ENCODE peak calls at places on chromosomes 13 and 19, in eight cellular contexts. C is neural progenitor cell, D is K562, J is PC-9, G is hepatocyte, T is SK-N-SH, V is H9, O is HCT116. W is an unnamed sample.

GRCh38 chr13:19052180-19052579 is 129.4 kb downstream of the TUBA3C start:
- DNase-seq in J (no peak), D (no peak), V (no peak), O (no peak), C (no peak), T (no peak), G (no peak), W (no peak)

GRCh38 chr13:110433014-110433413 is 125.9 kb downstream of the COL4A2 start:
- DNase-seq in V (no peak), C (no peak), D (no peak), G (no peak), T (peak; percentile 81), O (no peak), J (peak; percentile 86), W (no peak)

GRCh38 chr13:68439821-68440220 is 1209.7 kb upstream of the PCDH9 start:
- DNase-seq in O (no peak), C (no peak), T (no peak), J (peak; percentile 7), G (no peak), D (no peak), V (no peak), W (no peak)

GRCh38 chr13:23755040-23755439 is 134.2 kb downstream of the MIPEP start:
- DNase-seq in O (no peak), D (no peak), T (no peak), J (no peak), G (no peak), C (no peak), V (no peak), W (no peak)

GRCh38 chr19:12205296-12205695 is 42.4 kb downstream of the ZNF136 start:
- DNase-seq in V (no peak), O (no peak), T (no peak), D (no peak), J (no peak), G (no peak), C (no peak), W (no peak)

GRCh38 chr19:47284324-47284899 is 9.7 kb downstream of the INAFM1 start:
- DNase-seq in T (peak; percentile 56), G (peak; percentile 79), O (no peak), V (no peak), J (peak; percentile 41), C (peak; percentile 61), D (peak; percentile 79), W (peak; percentile 68)

GRCh38 chr13:71913717-71914116 is 46.7 kb upstream of the DACH1 start:
- DNase-seq in T (no peak), C (no peak), D (no peak), O (no peak), J (no peak), G (no peak), V (no peak), W (no peak)

GRCh38 chr19:5480427-5480836 is 25.2 kb downstream of the ZNRF4 start:
- DNase-seq in D (peak; percentile 64), V (peak; percentile 64), T (peak; percentile 69), J (peak; percentile 11), G (no peak), O (peak; percentile 28), C (peak; percentile 45), W (peak; percentile 42)

GRCh38 chr13:32147976-32148375 is 116.4 kb downstream of the FRY start:
- DNase-seq in C (no peak), T (no peak), D (no peak), J (no peak), V (no peak), O (no peak), G (no peak), W (no peak)

GRCh38 chr13:73693215-73693614 is 441.0 kb downstream of the KLF12 start:
- DNase-seq in G (no peak), V (no peak), J (no peak), O (no peak), C (no peak), D (no peak), T (no peak), W (no peak)

GRCh38 chr13:30870049-30870884 is 35.8 kb upstream of the MEDAG start:
- DNase-seq in T (no peak), J (peak; percentile 86), G (peak; percentile 82), C (peak; percentile 11), D (peak; percentile 81), V (peak; percentile 96), O (peak; percentile 79), W (peak; percentile 77)

GRCh38 chr13:45718063-45718462 is 15.9 kb downstream of the CBY2 start:
- DNase-seq in T (peak; percentile 48), V (peak; percentile 41), J (no peak), C (peak; percentile 70), D (peak; percentile 21), G (peak; percentile 25), O (peak; percentile 8), W (peak; percentile 7)

GRCh38 chr19:35533822-35534521 is 716 bp downstream of the GAPDHS start:
- DNase-seq in T (no peak), V (peak; percentile 71), G (peak; percentile 37), J (peak; percentile 34), D (peak; percentile 29), O (no peak), C (peak; percentile 58), W (no peak)

GRCh38 chr19:7772752-7773291 is 9.8 kb downstream of the CLEC4M start:
- DNase-seq in C (no peak), T (no peak), V (no peak), O (no peak), J (no peak), G (no peak), D (peak; percentile 19), W (no peak)

GRCh38 chr13:104006625-104007061 is 940.4 kb upstream of the SLC10A2 start:
- DNase-seq in T (peak; percentile 31), C (no peak), J (no peak), V (no peak), D (no peak), O (no peak), G (no peak), W (no peak)

GRCh38 chr19:16741084-16741483 is 21.4 kb downstream of the NWD1 start:
- DNase-seq in C (no peak), D (no peak), O (no peak), T (no peak), J (no peak), G (no peak), V (no peak), W (no peak)

GRCh38 chr13:101917475-101917810 is 465.0 kb downstream of the ITGBL1 start:
- DNase-seq in G (no peak), D (no peak), C (peak; percentile 54), J (no peak), T (peak; percentile 54), O (no peak), V (peak; percentile 42), W (no peak)

GRCh38 chr19:12720851-12721655 is 2.7 kb downstream of the TNPO2 start:
- DNase-seq in C (peak; percentile 47), T (peak; percentile 62), V (no peak), O (no peak), G (peak; percentile 49), J (no peak), D (peak; percentile 57), W (peak; percentile 37)

GRCh38 chr19:21704320-21704719 is 63.1 kb downstream of the ZNF100 start:
- DNase-seq in V (no peak), G (no peak), J (no peak), O (no peak), T (no peak), C (no peak), D (no peak), W (no peak)

DNA sequence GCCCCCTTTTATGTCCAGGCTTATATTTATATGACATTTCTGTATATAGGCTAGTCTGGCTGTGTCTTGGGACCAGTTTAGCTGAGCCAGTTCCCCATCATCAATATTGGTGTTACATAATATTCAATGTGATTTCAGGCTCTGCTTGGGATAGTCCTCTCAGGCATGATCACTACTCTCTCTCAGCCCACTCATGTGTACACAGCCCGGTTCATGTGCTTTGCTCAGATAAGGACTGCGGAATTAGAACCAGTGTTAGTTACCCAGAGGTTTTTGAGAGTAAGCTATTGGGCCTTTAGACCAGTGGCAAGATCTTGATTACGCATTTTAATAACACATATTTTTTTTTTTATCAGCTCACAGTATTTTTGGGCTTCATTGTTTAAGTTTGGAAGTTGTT is 219.9 kb downstream of the GPC5 start:
- DNase-seq in O (no peak), G (no peak), T (no peak), V (no peak), J (no peak), D (no peak), C (no peak), W (no peak)
- H3K4me2 ChIP-seq in O (no peak overlapping the region), G (no peak overlapping the region), T (no peak overlapping the region), V (no peak overlapping the region), J (no peak overlapping the region), D (no peak overlapping the region), C (no peak overlapping the region), W (no peak overlapping the region)

DNA sequence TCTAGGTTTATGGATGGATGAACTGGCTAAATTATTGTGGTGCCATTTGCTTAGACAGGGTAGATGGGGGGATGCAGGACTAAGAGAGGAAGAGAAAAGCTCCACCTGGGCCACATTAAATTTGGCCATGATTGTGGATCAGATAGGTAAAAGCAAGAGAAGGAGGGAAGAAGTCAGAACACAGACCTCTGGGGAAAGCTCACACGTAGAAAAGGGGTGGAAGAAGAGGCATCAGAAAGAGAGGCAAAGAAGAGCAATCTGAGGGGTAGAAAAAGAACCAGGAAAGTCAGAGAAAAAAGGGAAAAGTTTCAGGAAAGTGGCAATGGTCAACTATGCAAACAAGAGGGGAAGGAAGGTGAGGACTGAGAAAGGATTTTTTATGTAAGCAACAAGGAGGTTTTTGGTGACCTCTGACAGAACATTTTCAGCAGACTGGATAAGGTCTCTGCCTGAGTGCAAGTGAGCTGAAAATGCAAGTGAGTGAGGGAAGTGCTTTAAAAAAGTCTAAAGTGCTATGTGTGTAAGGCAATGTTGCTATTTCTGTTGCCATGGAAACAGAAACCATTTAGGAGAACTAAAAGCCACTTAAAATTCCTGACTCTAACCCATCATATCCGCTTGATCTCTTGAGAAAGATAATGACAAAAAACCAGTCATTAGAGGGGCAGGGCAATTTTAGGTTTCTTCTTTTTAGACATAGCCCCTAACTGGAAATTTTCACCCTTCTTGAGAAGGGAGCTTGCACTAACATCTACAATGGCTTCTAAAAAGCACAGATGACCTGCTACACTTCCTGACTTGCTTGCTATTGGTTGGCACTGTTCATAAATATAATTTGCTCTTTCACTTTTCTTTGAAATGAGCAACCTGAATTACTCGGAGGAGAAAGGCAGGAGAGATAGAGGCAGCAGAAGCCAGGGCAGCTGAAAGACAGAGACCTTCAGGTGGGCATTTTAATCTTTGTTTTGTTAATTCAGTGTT is at the start of gene CYSLTR2:
- DNase-seq in D (no peak), G (peak; percentile 55), T (peak; percentile 32), C (peak; percentile 6), J (no peak), V (no peak), O (no peak), W (no peak)
- H3K27ac ChIP-seq in D (no peak within 1 kb of the TSS), G (peak within 1 kb of the TSS; percentile 76), T (no peak within 1 kb of the TSS), C (no peak within 1 kb of the TSS), J (no peak within 1 kb of the TSS), V (no peak within 1 kb of the TSS), O (no peak within 1 kb of the TSS), W (no peak within 1 kb of the TSS)

GRCh38 chr19:39405261-39405912 is 1.3 kb upstream of the ZFP36 start:
- DNase-seq in J (no peak), V (no peak), T (no peak), C (no peak), G (no peak), O (no peak), D (no peak), W (peak; percentile 56)
- H3K4me2 ChIP-seq in J (peak overlapping the region; percentile 99), V (no peak overlapping the region), T (no peak overlapping the region), C (no peak overlapping the region), G (peak overlapping the region; percentile 85), O (peak overlapping the region; percentile 92), D (no peak overlapping the region), W (peak overlapping the region; percentile 96)

DNA sequence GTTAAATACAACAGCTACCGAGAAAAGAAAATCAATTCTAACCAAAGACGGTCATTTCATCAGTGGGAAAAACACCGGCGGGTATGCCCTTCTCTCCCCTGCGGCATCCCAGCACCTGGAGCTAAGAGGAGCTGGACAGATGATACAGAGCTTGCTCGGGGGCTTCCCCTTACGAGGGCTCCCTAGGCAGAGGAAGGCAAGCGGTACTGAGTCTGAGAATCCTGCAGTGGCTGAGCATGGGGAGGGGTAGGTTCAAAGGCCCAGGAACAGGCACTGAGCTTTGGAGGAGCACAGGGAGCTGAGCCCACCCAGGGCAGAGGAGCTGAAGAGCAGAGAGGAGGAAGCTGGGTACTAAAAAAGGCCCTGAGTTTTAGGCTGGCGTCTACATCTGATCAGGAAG is 12.7 kb downstream of the STK24 start:
- DNase-seq in V (no peak), T (no peak), C (no peak), D (no peak), J (no peak), O (no peak), G (no peak), W (no peak)
- H3K27ac ChIP-seq in V (no peak overlapping the region), T (no peak overlapping the region), C (no peak overlapping the region), D (no peak overlapping the region), J (no peak overlapping the region), O (no peak overlapping the region), G (no peak overlapping the region), W (peak overlapping the region; percentile 61)

W was measured in OCI-LY7.